ENCODE peak calls at places on chromosomes 6 and 20, in nine cellular contexts. Y is cardiac fibroblast, A is GM12865, R is body of pancreas, C is choroid plexus epithelial cell, H is cardiac muscle cell, V is brain microvascular endothelial cell, D is uterus, K is colonic mucosa. N is an unnamed sample.
A peak's percentile ranks its signal among the peaks of the same experiment; 100 is the strongest.

GRCh38 chr6:20763311-20763710 is 229.1 kb downstream of the CDKAL1 start:
- DNase-seq in Y (no peak), V (no peak), H (no peak), D (no peak), C (no peak), A (no peak), R (no peak), K (no peak), N (no peak)

GRCh38 chr20:44018684-44019637 is 104.3 kb downstream of the TOX2 start:
- DNase-seq in H (no peak), K (no peak), R (no peak), V (no peak), C (no peak), Y (no peak), A (no peak), D (no peak), N (no peak)

GRCh38 chr20:1809121-1809520 is 86.1 kb upstream of the SIRPA start:
- DNase-seq in K (no peak), R (no peak), C (peak; percentile 39), D (no peak), H (no peak), Y (peak; percentile 34), V (peak; percentile 90), A (no peak), N (peak; percentile 60)

GRCh38 chr6:109382576-109383437 is 540 bp upstream of the CD164 start:
- DNase-seq in Y (peak; percentile 97), R (peak; percentile 94), V (peak; percentile 88), H (peak; percentile 94), C (peak; percentile 97), A (peak; percentile 97), D (peak; percentile 92), K (peak; percentile 94), N (peak; percentile 93)

GRCh38 chr6:105212587-105212986 is 32.8 kb upstream of the POPDC3 start:
- DNase-seq in D (no peak), H (no peak), K (no peak), R (no peak), A (peak; percentile 47), Y (no peak), C (no peak), V (no peak), N (no peak)

GRCh38 chr6:33321227-33321626 is 3.7 kb upstream of the ZBTB22 start:
- DNase-seq in C (no peak), D (no peak), Y (no peak), V (no peak), H (no peak), A (no peak), R (no peak), K (no peak), N (no peak)

GRCh38 chr6:159919011-159919511 is 28.3 kb downstream of the MAS1 start:
- DNase-seq in C (peak; percentile 72), A (no peak), K (no peak), Y (peak; percentile 25), H (no peak), V (peak; percentile 88), D (no peak), R (no peak), N (no peak)

GRCh38 chr6:154513601-154514320 is 3.3 kb upstream of the CNKSR3 start:
- DNase-seq in R (no peak), Y (no peak), V (no peak), D (no peak), K (no peak), H (no peak), A (no peak), C (no peak), N (no peak)

GRCh38 chr6:151553416-151554158 is 59.8 kb downstream of the CCDC170 start:
- DNase-seq in K (no peak), D (no peak), A (no peak), H (no peak), R (no peak), V (no peak), C (no peak), Y (no peak), N (no peak)

GRCh38 chr6:95228636-95229035 is 348.7 kb upstream of the MANEA start:
- DNase-seq in V (no peak), H (no peak), C (no peak), A (no peak), K (no peak), Y (no peak), R (no peak), D (no peak), N (no peak)

GRCh38 chr6:1761472-1761871 is 151.8 kb downstream of the FOXC1 start:
- DNase-seq in D (no peak), V (no peak), K (no peak), C (no peak), R (no peak), A (no peak), H (no peak), Y (no peak), N (no peak)

GRCh38 chr6:169370054-169370453 is 116.4 kb upstream of the THBS2 start:
- DNase-seq in K (no peak), Y (peak; percentile 11), R (no peak), V (no peak), H (no peak), A (no peak), C (no peak), D (no peak), N (peak; percentile 76)

GRCh38 chr20:32537657-32538525 is 47.2 kb downstream of the NOL4L start:
- DNase-seq in D (no peak), R (no peak), V (no peak), A (no peak), H (peak; percentile 65), C (no peak), K (no peak), Y (no peak), N (no peak)
- H3K4me3 ChIP-seq in D (peak overlapping the region; percentile 9), R (no peak overlapping the region), V (no peak overlapping the region), A (no peak overlapping the region), H (no peak overlapping the region), C (no peak overlapping the region), K (no peak overlapping the region), Y (no peak overlapping the region), N (no peak overlapping the region)

DNA sequence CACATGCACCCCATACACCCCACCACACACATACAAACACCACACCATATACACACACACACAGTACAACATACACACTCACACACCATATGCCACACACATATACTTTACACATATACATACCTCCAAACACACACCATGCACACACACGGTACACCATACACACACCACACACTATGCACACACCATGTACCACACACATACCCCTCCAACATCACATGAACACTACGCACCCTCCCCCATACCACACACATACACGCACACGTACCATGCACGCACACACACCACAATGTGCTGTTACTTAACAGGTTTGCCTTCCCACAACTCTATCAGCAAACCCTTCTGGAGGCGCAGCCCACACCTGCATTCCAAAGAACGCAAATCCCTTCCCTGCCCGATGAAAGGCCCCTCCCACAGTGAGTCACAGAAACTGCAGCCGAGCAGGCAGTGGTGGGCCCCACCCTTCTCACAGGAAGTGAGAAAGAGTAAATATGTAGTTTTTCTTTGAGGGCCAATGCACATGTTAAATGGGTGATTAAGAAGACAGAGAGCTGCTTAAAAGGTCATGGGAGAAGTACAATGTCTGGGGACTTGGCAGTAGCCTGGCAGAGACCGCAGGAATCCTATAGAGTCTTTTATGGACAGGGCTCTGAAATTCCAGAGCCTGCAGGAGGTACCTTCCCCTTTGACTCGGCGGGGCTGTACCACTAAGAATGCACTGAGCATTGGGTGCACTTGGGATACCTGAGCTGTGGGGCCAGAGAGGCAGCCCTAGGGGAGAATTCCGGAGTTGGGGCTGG is 34.1 kb upstream of the EZR start:
- DNase-seq in C (peak; percentile 88), A (peak; percentile 86), V (peak; percentile 86), H (peak; percentile 51), Y (peak; percentile 89), D (peak; percentile 46), K (peak; percentile 95), R (peak; percentile 92), N (peak; percentile 93)
- H3K4me3 ChIP-seq in C (no peak overlapping the region), A (peak overlapping the region; percentile 43), V (no peak overlapping the region), H (no peak overlapping the region), Y (no peak overlapping the region), D (no peak overlapping the region), K (no peak overlapping the region), R (no peak overlapping the region), N (no peak overlapping the region)

DNA sequence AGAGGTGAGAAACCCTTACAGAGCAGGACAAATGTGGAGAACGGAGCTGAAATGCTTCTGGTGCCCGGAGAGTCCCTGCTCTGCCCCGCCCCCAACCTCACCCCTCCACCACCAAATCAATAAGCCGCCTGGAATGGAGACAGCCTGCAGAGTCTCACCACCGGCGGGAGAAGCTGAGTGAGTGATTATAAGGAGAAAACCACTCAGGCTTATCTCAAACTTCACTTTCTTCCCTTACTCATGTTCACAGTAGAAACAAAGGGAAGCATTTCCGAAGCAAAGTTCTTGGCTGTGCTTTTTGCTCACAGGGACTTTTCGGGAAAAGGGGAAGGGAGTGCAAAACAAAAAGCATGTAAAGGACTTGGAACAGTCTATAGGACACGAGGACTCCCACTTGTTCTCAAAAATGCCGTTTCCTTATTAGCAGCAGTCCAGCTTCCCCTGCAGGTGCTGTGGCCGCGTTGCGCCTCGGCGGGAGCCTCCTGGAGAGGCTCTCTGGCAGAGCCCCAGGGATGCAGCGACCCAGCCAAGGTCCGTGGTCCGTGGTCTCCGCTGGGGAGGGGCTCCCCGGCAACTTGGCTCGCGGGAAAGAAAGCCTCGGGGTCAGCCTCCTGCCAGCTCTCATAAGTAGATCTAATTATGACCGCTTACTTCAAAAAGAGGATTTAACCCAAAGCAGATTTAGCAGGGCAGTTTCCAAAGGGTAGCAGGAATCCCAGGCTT is 64.8 kb upstream of the TMEM30A start:
- DNase-seq in K (no peak), C (peak; percentile 36), H (peak; percentile 86), D (peak; percentile 40), R (peak; percentile 66), A (peak; percentile 34), V (peak; percentile 33), Y (peak; percentile 68), N (peak; percentile 5)
- H3K4me3 ChIP-seq in K (peak overlapping the region; percentile 19), C (peak overlapping the region; percentile 51), H (peak overlapping the region; percentile 11), D (peak overlapping the region; percentile 15), R (no peak overlapping the region), A (peak overlapping the region; percentile 21), V (peak overlapping the region; percentile 41), Y (peak overlapping the region; percentile 41), N (peak overlapping the region; percentile 35)

GRCh38 chr6:75348882-75349261 is 64.3 kb upstream of the TMEM30A start:
- DNase-seq in C (no peak), K (no peak), A (no peak), V (no peak), D (no peak), H (no peak), Y (no peak), R (no peak), N (no peak)

GRCh38 chr6:75351570-75351969 is 67.0 kb upstream of the TMEM30A start:
- DNase-seq in C (no peak), H (no peak), R (no peak), Y (no peak), D (no peak), A (no peak), K (no peak), V (no peak), N (no peak)

GRCh38 chr6:75350808-75351207 is 66.2 kb upstream of the TMEM30A start:
- DNase-seq in C (no peak), A (no peak), Y (no peak), D (no peak), K (no peak), H (no peak), R (no peak), V (no peak), N (no peak)

GRCh38 chr6:75347797-75348610 is 63.4 kb upstream of the TMEM30A start:
- DNase-seq in V (no peak), D (no peak), K (no peak), A (no peak), R (no peak), H (no peak), C (no peak), Y (peak; percentile 15), N (no peak)

DNA sequence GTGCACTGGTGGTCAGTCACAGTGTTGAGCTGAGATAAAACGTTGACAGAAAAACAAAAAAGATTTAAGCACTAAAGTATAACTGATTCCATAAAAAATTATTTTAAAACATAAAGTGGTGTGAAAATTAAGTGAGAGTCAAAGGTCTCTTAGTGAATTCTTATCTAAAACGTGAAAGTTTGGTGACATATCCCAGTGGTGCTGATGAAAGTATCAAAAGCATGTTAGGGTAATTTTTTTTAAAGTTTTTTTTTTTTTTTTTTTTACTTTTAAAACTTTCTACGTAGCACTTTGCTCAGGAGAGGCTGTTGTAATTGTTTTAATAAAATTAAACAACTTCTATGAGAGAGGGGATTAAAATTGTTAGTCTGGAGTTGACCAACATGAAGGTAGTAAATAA is 65.6 kb upstream of the TMEM30A start:
- DNase-seq in V (no peak), H (no peak), D (no peak), R (no peak), A (no peak), K (no peak), Y (no peak), C (no peak), N (no peak)
- H3K4me3 ChIP-seq in V (no peak overlapping the region), H (no peak overlapping the region), D (no peak overlapping the region), R (no peak overlapping the region), A (no peak overlapping the region), K (no peak overlapping the region), Y (no peak overlapping the region), C (no peak overlapping the region), N (no peak overlapping the region)